ENCODE peak calls at places on chromosomes 3 and 15, in four cellular contexts. One of them, this sample, is unnamed.

GRCh38 chr3:31041161-31041978 is 146.9 kb upstream of the GADL1 start:
- DNase-seq in GM23338: peak; percentile 76
- DNase-seq in MM.1S: no peak
- DNase-seq in AG09309: peak; percentile 20
- DNase-seq in this sample: no peak

GRCh38 chr3:42683875-42684593 is 1.3 kb upstream of the KLHL40 start:
- DNase-seq in MM.1S: peak; percentile 14
- DNase-seq in GM23338: peak; percentile 29
- DNase-seq in AG09309: peak; percentile 90
- DNase-seq in this sample: no peak

GRCh38 chr3:50390523-50391177 is 31.3 kb upstream of the TMEM115 start:
- DNase-seq in AG09309: no peak
- DNase-seq in MM.1S: no peak
- DNase-seq in GM23338: no peak
- DNase-seq in this sample: no peak

GRCh38 chr3:23002846-23003800 is 200.0 kb upstream of the UBE2E2 start:
- DNase-seq in GM23338: no peak
- DNase-seq in AG09309: no peak
- DNase-seq in MM.1S: no peak
- DNase-seq in this sample: no peak

GRCh38 chr3:64179860-64180259 is 45.4 kb downstream of the PRICKLE2 start:
- DNase-seq in MM.1S: no peak
- DNase-seq in AG09309: no peak
- DNase-seq in GM23338: no peak
- DNase-seq in this sample: no peak

GRCh38 chr3:18302517-18302916 is 122.6 kb downstream of the SATB1 start:
- DNase-seq in GM23338: no peak
- DNase-seq in AG09309: peak; percentile 80
- DNase-seq in MM.1S: no peak
- DNase-seq in this sample: no peak

GRCh38 chr3:161852744-161853143 is 356.1 kb downstream of the OTOL1 start:
- DNase-seq in MM.1S: no peak
- DNase-seq in AG09309: no peak
- DNase-seq in GM23338: no peak
- DNase-seq in this sample: no peak

GRCh38 chr15:31272558-31273257 is 53.9 kb upstream of the KLF13 start:
- DNase-seq in MM.1S: no peak
- DNase-seq in AG09309: no peak
- DNase-seq in GM23338: no peak
- DNase-seq in this sample: peak; percentile 14

GRCh38 chr3:180804871-180805430 is 107.5 kb upstream of the FXR1 start:
- DNase-seq in AG09309: no peak
- DNase-seq in MM.1S: no peak
- DNase-seq in GM23338: peak; percentile 92
- DNase-seq in this sample: no peak

DNA sequence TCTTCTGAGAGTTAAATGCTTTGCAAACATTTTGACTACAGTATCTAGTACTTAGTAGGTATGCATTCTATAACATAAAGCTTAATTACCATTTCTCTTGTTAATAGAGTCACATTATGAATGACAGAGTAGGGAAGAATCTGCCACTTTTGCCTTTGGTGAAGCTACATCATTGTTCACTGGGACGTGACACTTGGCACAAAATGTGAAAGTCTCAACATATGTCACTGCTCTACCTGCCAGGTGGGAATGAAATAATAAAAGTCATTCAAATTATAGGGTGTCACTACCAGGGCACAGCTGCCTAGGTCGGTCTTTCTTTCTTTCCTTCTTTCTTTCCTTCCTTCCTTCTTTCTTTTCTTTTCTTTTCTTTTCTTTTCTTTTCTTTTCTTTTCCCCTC is 17.6 kb downstream of the GPR87 start:
- DNase-seq in MM.1S: no peak
- DNase-seq in GM23338: no peak
- DNase-seq in AG09309: no peak
- DNase-seq in this sample: no peak
- TF ChIP-seq CTCF in MM.1S: no peak
- TF ChIP-seq CTCF in GM23338: no peak
- TF ChIP-seq CTCF in AG09309: no peak
- TF ChIP-seq CTCF in this sample: no peak

DNA sequence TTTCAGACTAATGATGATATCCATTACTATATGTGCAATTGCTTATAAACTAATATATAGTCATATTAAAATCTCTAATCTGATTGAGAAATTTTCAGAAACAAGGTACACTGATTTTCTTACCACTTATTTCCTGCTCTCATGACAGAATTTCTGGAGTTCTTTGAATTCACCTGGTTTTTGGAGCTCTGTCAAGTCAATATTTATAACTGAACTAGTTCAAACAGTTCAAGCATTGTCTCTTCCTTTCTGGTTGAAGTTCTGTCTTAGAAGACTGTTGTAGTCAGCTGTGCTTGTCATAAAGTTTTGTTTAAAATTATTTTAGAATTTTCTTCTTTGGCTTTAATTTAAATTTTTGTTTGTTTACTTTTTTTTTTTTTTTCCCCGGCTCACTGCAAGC is 239.9 kb upstream of the CTDSPL start:
- DNase-seq in GM23338: no peak
- DNase-seq in AG09309: no peak
- DNase-seq in MM.1S: no peak
- DNase-seq in this sample: no peak
- TF ChIP-seq CTCF in GM23338: no peak
- TF ChIP-seq CTCF in AG09309: no peak
- TF ChIP-seq CTCF in MM.1S: no peak
- TF ChIP-seq CTCF in this sample: no peak

GRCh38 chr15:81381725-81382124 is 7.7 kb upstream of the TMC3 start:
- DNase-seq in GM23338: peak; percentile 52
- DNase-seq in AG09309: no peak
- DNase-seq in MM.1S: no peak
- DNase-seq in this sample: no peak
- TF ChIP-seq CTCF in GM23338: peak; percentile 28
- TF ChIP-seq CTCF in AG09309: no peak
- TF ChIP-seq CTCF in MM.1S: no peak
- TF ChIP-seq CTCF in this sample: no peak

DNA sequence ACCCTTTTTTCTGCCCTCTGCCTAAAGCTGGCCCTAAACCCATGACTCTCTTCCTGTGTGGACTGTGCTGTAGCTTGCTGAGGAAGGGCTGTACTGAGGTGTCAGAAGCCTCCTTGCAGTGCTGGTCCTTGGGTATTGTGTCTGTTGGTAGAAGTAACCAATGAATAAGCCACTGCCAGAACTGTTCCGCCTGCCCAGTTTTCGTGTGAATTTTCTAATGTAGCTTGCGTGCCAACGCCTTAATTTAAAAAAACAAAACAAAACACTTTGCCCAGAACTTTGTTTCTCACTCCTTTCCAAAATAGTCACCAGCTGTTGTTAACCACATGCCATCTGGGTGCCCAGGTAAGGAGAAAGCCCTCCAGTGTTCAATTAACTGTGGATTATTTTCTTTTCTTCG is 101.9 kb downstream of the KLHL25 start:
- DNase-seq in MM.1S: peak; percentile 72
- DNase-seq in GM23338: no peak
- DNase-seq in AG09309: no peak
- DNase-seq in this sample: no peak
- TF ChIP-seq CTCF in MM.1S: no peak
- TF ChIP-seq CTCF in GM23338: no peak
- TF ChIP-seq CTCF in AG09309: no peak
- TF ChIP-seq CTCF in this sample: no peak

DNA sequence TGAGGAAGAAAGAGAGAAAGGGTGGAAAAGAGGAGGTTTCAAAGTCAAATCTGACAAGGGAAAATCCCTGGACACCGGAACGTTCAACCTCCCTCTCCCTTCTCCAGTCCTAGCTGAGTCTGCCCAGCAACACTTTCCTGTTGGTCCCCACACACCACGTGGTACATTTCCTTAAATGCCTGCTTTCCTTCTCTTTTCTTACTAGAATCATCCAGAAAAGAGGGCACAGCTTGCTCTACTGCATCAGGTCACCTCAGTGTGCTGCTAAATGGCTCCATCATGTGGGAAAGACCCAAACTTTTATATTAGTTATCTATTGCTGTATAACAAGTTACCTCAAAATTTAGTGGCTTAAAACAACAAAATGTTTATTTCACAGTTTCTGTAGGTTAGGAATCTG is 181.2 kb downstream of the NECTIN3 start:
- DNase-seq in MM.1S: no peak
- DNase-seq in GM23338: peak; percentile 60
- DNase-seq in AG09309: peak; percentile 42
- DNase-seq in this sample: no peak
- TF ChIP-seq CTCF in MM.1S: no peak
- TF ChIP-seq CTCF in GM23338: peak; percentile 60
- TF ChIP-seq CTCF in AG09309: peak; percentile 27
- TF ChIP-seq CTCF in this sample: no peak

GRCh38 chr15:86877171-86877631 is 797.5 kb downstream of the AGBL1 start:
- DNase-seq in MM.1S: no peak
- DNase-seq in AG09309: no peak
- DNase-seq in GM23338: no peak
- DNase-seq in this sample: no peak
- TF ChIP-seq CTCF in MM.1S: no peak
- TF ChIP-seq CTCF in AG09309: no peak
- TF ChIP-seq CTCF in GM23338: peak; percentile 37
- TF ChIP-seq CTCF in this sample: no peak

GRCh38 chr3:38297537-38297936 is 15.4 kb downstream of the SLC22A14 start:
- DNase-seq in MM.1S: no peak
- DNase-seq in AG09309: no peak
- DNase-seq in GM23338: no peak
- DNase-seq in this sample: no peak

DNA sequence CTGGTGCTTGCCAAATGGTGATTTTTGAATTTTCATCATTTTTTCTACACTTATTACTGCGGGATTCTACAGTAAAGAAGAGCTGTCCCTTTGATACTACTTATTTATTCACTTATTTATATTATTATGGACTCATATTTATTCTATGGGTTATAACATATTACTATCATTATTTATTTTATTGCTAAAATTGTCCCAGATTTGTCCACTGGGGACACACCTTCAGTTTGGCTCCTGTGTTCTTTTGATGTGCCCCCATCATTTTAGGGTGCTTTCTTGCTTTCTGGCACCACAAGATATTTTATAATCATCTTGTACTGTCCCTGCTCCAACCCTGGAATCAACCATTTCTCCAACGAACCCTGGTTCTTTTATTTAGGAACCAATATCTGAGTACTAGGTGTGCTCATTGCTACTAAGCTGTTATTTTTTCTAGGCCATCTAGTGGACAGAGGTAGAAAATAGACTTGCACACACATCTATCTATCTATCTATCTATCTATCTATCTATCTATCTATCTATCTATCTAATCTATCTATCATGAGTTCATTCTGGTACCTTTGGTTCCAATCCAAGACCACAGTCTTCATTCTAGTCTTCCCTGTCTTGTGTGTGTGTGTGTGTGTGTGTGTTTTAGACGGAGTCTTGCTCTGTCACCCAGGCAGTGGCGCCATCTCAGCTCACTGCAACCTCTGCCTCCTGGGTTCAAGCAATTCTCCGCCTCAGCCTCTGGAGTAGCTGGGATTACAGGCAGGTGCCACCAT is 16.0 kb downstream of the SLC22A14 start:
- DNase-seq in AG09309: no peak
- DNase-seq in GM23338: peak; percentile 28
- DNase-seq in MM.1S: peak; percentile 23
- DNase-seq in this sample: peak; percentile 20
- TF ChIP-seq CTCF in AG09309: peak; percentile 45
- TF ChIP-seq CTCF in GM23338: peak; percentile 14
- TF ChIP-seq CTCF in MM.1S: peak; percentile 48
- TF ChIP-seq CTCF in this sample: peak; percentile 38

DNA sequence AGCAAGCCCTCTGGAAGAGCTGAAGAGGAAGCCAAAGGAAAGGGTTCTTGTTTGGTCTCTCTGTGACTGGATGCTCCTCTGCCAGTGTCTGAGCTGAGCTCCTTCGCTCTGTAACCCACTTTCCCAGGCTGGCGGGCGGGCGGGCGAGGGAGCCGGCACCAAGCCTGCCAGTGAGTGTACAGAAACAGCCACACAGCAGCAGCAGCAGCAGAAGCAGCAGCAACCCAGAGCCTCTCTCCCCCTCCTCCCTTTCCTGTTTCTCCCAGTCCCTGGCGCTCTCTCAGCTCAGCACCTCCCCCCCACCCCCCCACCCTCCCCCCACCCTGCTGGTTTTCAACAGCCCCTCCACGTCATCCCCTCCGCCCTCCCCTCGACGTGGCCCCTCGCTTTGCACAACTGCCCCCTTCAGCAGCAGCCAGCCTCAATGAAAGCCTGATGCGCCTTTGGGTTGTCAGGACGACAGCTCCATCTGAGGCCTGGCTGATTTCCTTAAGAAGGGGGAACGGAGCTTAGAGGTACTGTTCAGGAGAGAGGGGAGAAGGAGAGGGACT is at the start of gene LSAMP:
- DNase-seq in MM.1S: no peak
- DNase-seq in AG09309: no peak
- DNase-seq in GM23338: peak; percentile 80
- DNase-seq in this sample: no peak
- TF ChIP-seq CTCF in MM.1S: no peak
- TF ChIP-seq CTCF in AG09309: no peak
- TF ChIP-seq CTCF in GM23338: no peak
- TF ChIP-seq CTCF in this sample: no peak

GRCh38 chr15:57606816-57607215 is 15.1 kb downstream of the MYZAP start:
- DNase-seq in MM.1S: no peak
- DNase-seq in GM23338: no peak
- DNase-seq in AG09309: no peak
- DNase-seq in this sample: no peak

GRCh38 chr15:57610130-57610529 is 18.4 kb downstream of the MYZAP start:
- DNase-seq in GM23338: no peak
- DNase-seq in AG09309: peak; percentile 93
- DNase-seq in MM.1S: no peak
- DNase-seq in this sample: no peak

GRCh38 chr15:57607570-57608000 is 15.9 kb downstream of the MYZAP start:
- DNase-seq in MM.1S: no peak
- DNase-seq in AG09309: no peak
- DNase-seq in GM23338: no peak
- DNase-seq in this sample: no peak

GRCh38 chr15:57611119-57611518 is 19.4 kb downstream of the MYZAP start:
- DNase-seq in AG09309: no peak
- DNase-seq in MM.1S: no peak
- DNase-seq in GM23338: no peak
- DNase-seq in this sample: no peak

DNA sequence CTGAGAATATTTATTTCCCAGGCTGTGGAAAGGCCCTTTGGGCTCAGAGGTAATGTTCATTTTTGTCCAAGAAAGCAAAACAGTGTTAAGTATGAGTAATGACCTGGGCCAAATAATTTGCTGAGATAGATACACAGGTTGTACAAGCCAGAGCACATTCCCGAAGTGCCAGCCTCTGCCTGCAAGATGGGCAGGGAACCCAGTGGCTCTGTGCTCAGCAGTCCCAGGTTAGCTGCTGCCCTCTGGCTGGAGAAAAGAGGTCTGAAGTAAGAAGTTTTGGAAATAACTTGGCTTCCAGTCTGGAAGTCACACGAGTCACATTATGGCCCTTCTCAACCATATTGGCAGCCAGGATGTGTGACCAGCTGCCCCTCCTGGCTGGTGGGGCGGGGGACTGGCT is 20.2 kb downstream of the MYZAP start:
- DNase-seq in AG09309: no peak
- DNase-seq in MM.1S: no peak
- DNase-seq in GM23338: peak; percentile 43
- DNase-seq in this sample: no peak
- TF ChIP-seq CTCF in AG09309: peak; percentile 64
- TF ChIP-seq CTCF in MM.1S: no peak
- TF ChIP-seq CTCF in GM23338: peak; percentile 66
- TF ChIP-seq CTCF in this sample: no peak